ENCODE peak calls at places on chromosomes 2 and 18, in four cellular contexts. One of them, this sample, is unnamed.

GRCh38 chr2:98458207-98458606 is 13.5 kb downstream of the INPP4A start:
- DNase-seq in NCI-H1694 treated with DMSO at 0.1 percent for 48 hours: no peak
- DNase-seq in stimulated activated CD4-positive, alpha-beta T cell treated with anti-CD3 and anti-CD28 coated beads, Interleukin-2, amount 100 ng/mL, for 48 hours: no peak
- DNase-seq in NCI-H345: no peak
- DNase-seq in this sample: no peak

GRCh38 chr18:23154823-23155517 is 19.7 kb downstream of the CABLES1 start:
- DNase-seq in NCI-H1694 treated with DMSO at 0.1 percent for 48 hours: no peak
- DNase-seq in stimulated activated CD4-positive, alpha-beta T cell treated with anti-CD3 and anti-CD28 coated beads, Interleukin-2, amount 100 ng/mL, for 48 hours: no peak
- DNase-seq in NCI-H345: no peak
- DNase-seq in this sample: no peak

GRCh38 chr2:10471956-10472355 is 23.8 kb upstream of the ODC1 start:
- DNase-seq in stimulated activated CD4-positive, alpha-beta T cell treated with anti-CD3 and anti-CD28 coated beads, Interleukin-2, amount 100 ng/mL, for 48 hours: no peak
- DNase-seq in NCI-H345: no peak
- DNase-seq in NCI-H1694 treated with DMSO at 0.1 percent for 48 hours: no peak
- DNase-seq in this sample: no peak

GRCh38 chr2:99140860-99141109 is 722 bp upstream of the C2orf15 start:
- DNase-seq in stimulated activated CD4-positive, alpha-beta T cell treated with anti-CD3 and anti-CD28 coated beads, Interleukin-2, amount 100 ng/mL, for 48 hours: no peak
- DNase-seq in NCI-H345: no peak
- DNase-seq in NCI-H1694 treated with DMSO at 0.1 percent for 48 hours: no peak
- DNase-seq in this sample: no peak

GRCh38 chr2:130807659-130808385 is 28.9 kb upstream of the ARHGEF4 start:
- DNase-seq in NCI-H1694 treated with DMSO at 0.1 percent for 48 hours: no peak
- DNase-seq in NCI-H345: peak
- DNase-seq in stimulated activated CD4-positive, alpha-beta T cell treated with anti-CD3 and anti-CD28 coated beads, Interleukin-2, amount 100 ng/mL, for 48 hours: no peak
- DNase-seq in this sample: no peak

GRCh38 chr2:239539083-239539775 is 138.4 kb upstream of the HDAC4 start:
- DNase-seq in NCI-H1694 treated with DMSO at 0.1 percent for 48 hours: no peak
- DNase-seq in stimulated activated CD4-positive, alpha-beta T cell treated with anti-CD3 and anti-CD28 coated beads, Interleukin-2, amount 100 ng/mL, for 48 hours: no peak
- DNase-seq in NCI-H345: no peak
- DNase-seq in this sample: no peak

GRCh38 chr2:118683460-118683859 is 164.0 kb downstream of the EN1 start:
- DNase-seq in stimulated activated CD4-positive, alpha-beta T cell treated with anti-CD3 and anti-CD28 coated beads, Interleukin-2, amount 100 ng/mL, for 48 hours: no peak
- DNase-seq in NCI-H1694 treated with DMSO at 0.1 percent for 48 hours: no peak
- DNase-seq in NCI-H345: no peak
- DNase-seq in this sample: no peak

GRCh38 chr2:8170552-8170951 is 511.3 kb upstream of the ID2 start:
- DNase-seq in stimulated activated CD4-positive, alpha-beta T cell treated with anti-CD3 and anti-CD28 coated beads, Interleukin-2, amount 100 ng/mL, for 48 hours: no peak
- DNase-seq in NCI-H1694 treated with DMSO at 0.1 percent for 48 hours: no peak
- DNase-seq in NCI-H345: no peak
- DNase-seq in this sample: no peak

GRCh38 chr2:1551905-1552304 is 138.6 kb downstream of the TPO start:
- DNase-seq in NCI-H345: no peak
- DNase-seq in NCI-H1694 treated with DMSO at 0.1 percent for 48 hours: no peak
- DNase-seq in stimulated activated CD4-positive, alpha-beta T cell treated with anti-CD3 and anti-CD28 coated beads, Interleukin-2, amount 100 ng/mL, for 48 hours: no peak
- DNase-seq in this sample: no peak

GRCh38 chr2:103809390-103809789 is 1044.5 kb upstream of the POU3F3 start:
- DNase-seq in NCI-H1694 treated with DMSO at 0.1 percent for 48 hours: no peak
- DNase-seq in stimulated activated CD4-positive, alpha-beta T cell treated with anti-CD3 and anti-CD28 coated beads, Interleukin-2, amount 100 ng/mL, for 48 hours: no peak
- DNase-seq in NCI-H345: peak
- DNase-seq in this sample: no peak

GRCh38 chr2:236623816-236624215 is 54.2 kb downstream of the ACKR3 start:
- DNase-seq in stimulated activated CD4-positive, alpha-beta T cell treated with anti-CD3 and anti-CD28 coated beads, Interleukin-2, amount 100 ng/mL, for 48 hours: no peak
- DNase-seq in NCI-H345: no peak
- DNase-seq in NCI-H1694 treated with DMSO at 0.1 percent for 48 hours: no peak
- DNase-seq in this sample: no peak

GRCh38 chr2:38947241-38948239 is 57.9 kb downstream of the ARHGEF33 start:
- DNase-seq in NCI-H1694 treated with DMSO at 0.1 percent for 48 hours: peak
- DNase-seq in NCI-H345: peak
- DNase-seq in stimulated activated CD4-positive, alpha-beta T cell treated with anti-CD3 and anti-CD28 coated beads, Interleukin-2, amount 100 ng/mL, for 48 hours: peak
- DNase-seq in this sample: peak

GRCh38 chr2:112540906-112541305 is 1.4 kb upstream of the POLR1B start:
- DNase-seq in stimulated activated CD4-positive, alpha-beta T cell treated with anti-CD3 and anti-CD28 coated beads, Interleukin-2, amount 100 ng/mL, for 48 hours: no peak
- DNase-seq in NCI-H1694 treated with DMSO at 0.1 percent for 48 hours: no peak
- DNase-seq in NCI-H345: no peak
- DNase-seq in this sample: no peak

GRCh38 chr2:27804146-27804545 is 32.6 kb downstream of the MRPL33 start:
- DNase-seq in NCI-H345: no peak
- DNase-seq in NCI-H1694 treated with DMSO at 0.1 percent for 48 hours: no peak
- DNase-seq in stimulated activated CD4-positive, alpha-beta T cell treated with anti-CD3 and anti-CD28 coated beads, Interleukin-2, amount 100 ng/mL, for 48 hours: no peak
- DNase-seq in this sample: no peak

GRCh38 chr2:4483050-4483449 is 779.7 kb downstream of the DCDC2C start:
- DNase-seq in NCI-H1694 treated with DMSO at 0.1 percent for 48 hours: no peak
- DNase-seq in stimulated activated CD4-positive, alpha-beta T cell treated with anti-CD3 and anti-CD28 coated beads, Interleukin-2, amount 100 ng/mL, for 48 hours: no peak
- DNase-seq in NCI-H345: no peak
- DNase-seq in this sample: no peak

GRCh38 chr2:160381425-160381951 is 112.1 kb downstream of the RBMS1 start:
- DNase-seq in NCI-H345: no peak
- DNase-seq in NCI-H1694 treated with DMSO at 0.1 percent for 48 hours: no peak
- DNase-seq in stimulated activated CD4-positive, alpha-beta T cell treated with anti-CD3 and anti-CD28 coated beads, Interleukin-2, amount 100 ng/mL, for 48 hours: no peak
- DNase-seq in this sample: no peak

GRCh38 chr2:127558911-127559310 is 23.4 kb downstream of the MYO7B start:
- DNase-seq in stimulated activated CD4-positive, alpha-beta T cell treated with anti-CD3 and anti-CD28 coated beads, Interleukin-2, amount 100 ng/mL, for 48 hours: no peak
- DNase-seq in NCI-H1694 treated with DMSO at 0.1 percent for 48 hours: no peak
- DNase-seq in NCI-H345: no peak
- DNase-seq in this sample: no peak

GRCh38 chr2:225086915-225087314 is 44.6 kb upstream of the DOCK10 start:
- DNase-seq in stimulated activated CD4-positive, alpha-beta T cell treated with anti-CD3 and anti-CD28 coated beads, Interleukin-2, amount 100 ng/mL, for 48 hours: no peak
- DNase-seq in NCI-H1694 treated with DMSO at 0.1 percent for 48 hours: no peak
- DNase-seq in NCI-H345: no peak
- DNase-seq in this sample: no peak

GRCh38 chr2:196985524-196986183 is 59.1 kb upstream of the PGAP1 start:
- DNase-seq in stimulated activated CD4-positive, alpha-beta T cell treated with anti-CD3 and anti-CD28 coated beads, Interleukin-2, amount 100 ng/mL, for 48 hours: no peak
- DNase-seq in NCI-H345: no peak
- DNase-seq in NCI-H1694 treated with DMSO at 0.1 percent for 48 hours: no peak
- DNase-seq in this sample: no peak

GRCh38 chr2:161061786-161062185 is 98.4 kb upstream of the TANK start:
- DNase-seq in NCI-H1694 treated with DMSO at 0.1 percent for 48 hours: no peak
- DNase-seq in NCI-H345: no peak
- DNase-seq in stimulated activated CD4-positive, alpha-beta T cell treated with anti-CD3 and anti-CD28 coated beads, Interleukin-2, amount 100 ng/mL, for 48 hours: no peak
- DNase-seq in this sample: no peak

GRCh38 chr2:105238664-105239240 is 2.8 kb upstream of the GPR45 start:
- DNase-seq in stimulated activated CD4-positive, alpha-beta T cell treated with anti-CD3 and anti-CD28 coated beads, Interleukin-2, amount 100 ng/mL, for 48 hours: no peak
- DNase-seq in NCI-H345: no peak
- DNase-seq in NCI-H1694 treated with DMSO at 0.1 percent for 48 hours: no peak
- DNase-seq in this sample: no peak

GRCh38 chr2:113274427-113274826 is 4.3 kb downstream of the PAX8 start:
- DNase-seq in NCI-H345: no peak
- DNase-seq in NCI-H1694 treated with DMSO at 0.1 percent for 48 hours: no peak
- DNase-seq in stimulated activated CD4-positive, alpha-beta T cell treated with anti-CD3 and anti-CD28 coated beads, Interleukin-2, amount 100 ng/mL, for 48 hours: no peak
- DNase-seq in this sample: no peak

GRCh38 chr2:86274918-86275275 is 62.5 kb downstream of the REEP1 start:
- DNase-seq in NCI-H1694 treated with DMSO at 0.1 percent for 48 hours: peak
- DNase-seq in NCI-H345: peak
- DNase-seq in stimulated activated CD4-positive, alpha-beta T cell treated with anti-CD3 and anti-CD28 coated beads, Interleukin-2, amount 100 ng/mL, for 48 hours: no peak
- DNase-seq in this sample: no peak

GRCh38 chr2:201138401-201138970 is 22.5 kb downstream of the CFLAR start:
- DNase-seq in stimulated activated CD4-positive, alpha-beta T cell treated with anti-CD3 and anti-CD28 coated beads, Interleukin-2, amount 100 ng/mL, for 48 hours: no peak
- DNase-seq in NCI-H345: no peak
- DNase-seq in NCI-H1694 treated with DMSO at 0.1 percent for 48 hours: no peak
- DNase-seq in this sample: no peak

GRCh38 chr2:71667256-71668182 is 214.2 kb downstream of the DYSF start:
- DNase-seq in stimulated activated CD4-positive, alpha-beta T cell treated with anti-CD3 and anti-CD28 coated beads, Interleukin-2, amount 100 ng/mL, for 48 hours: no peak
- DNase-seq in NCI-H345: no peak
- DNase-seq in NCI-H1694 treated with DMSO at 0.1 percent for 48 hours: no peak
- DNase-seq in this sample: no peak

GRCh38 chr18:58584219-58585127 is 44.4 kb downstream of the ALPK2 start:
- DNase-seq in stimulated activated CD4-positive, alpha-beta T cell treated with anti-CD3 and anti-CD28 coated beads, Interleukin-2, amount 100 ng/mL, for 48 hours: no peak
- DNase-seq in NCI-H1694 treated with DMSO at 0.1 percent for 48 hours: no peak
- DNase-seq in NCI-H345: no peak
- DNase-seq in this sample: no peak

GRCh38 chr18:60266558-60266957 is 106.0 kb downstream of the MC4R start:
- DNase-seq in NCI-H345: no peak
- DNase-seq in NCI-H1694 treated with DMSO at 0.1 percent for 48 hours: no peak
- DNase-seq in stimulated activated CD4-positive, alpha-beta T cell treated with anti-CD3 and anti-CD28 coated beads, Interleukin-2, amount 100 ng/mL, for 48 hours: no peak
- DNase-seq in this sample: no peak

GRCh38 chr2:14781148-14781547 is 148.6 kb downstream of the LRATD1 start:
- DNase-seq in stimulated activated CD4-positive, alpha-beta T cell treated with anti-CD3 and anti-CD28 coated beads, Interleukin-2, amount 100 ng/mL, for 48 hours: no peak
- DNase-seq in NCI-H345: peak
- DNase-seq in NCI-H1694 treated with DMSO at 0.1 percent for 48 hours: no peak
- DNase-seq in this sample: no peak

GRCh38 chr2:171595896-171596295 is 73.6 kb downstream of the CYBRD1 start:
- DNase-seq in NCI-H1694 treated with DMSO at 0.1 percent for 48 hours: no peak
- DNase-seq in stimulated activated CD4-positive, alpha-beta T cell treated with anti-CD3 and anti-CD28 coated beads, Interleukin-2, amount 100 ng/mL, for 48 hours: no peak
- DNase-seq in NCI-H345: no peak
- DNase-seq in this sample: peak

GRCh38 chr2:123648014-123648413 is 377.1 kb upstream of the CNTNAP5 start:
- DNase-seq in stimulated activated CD4-positive, alpha-beta T cell treated with anti-CD3 and anti-CD28 coated beads, Interleukin-2, amount 100 ng/mL, for 48 hours: no peak
- DNase-seq in NCI-H1694 treated with DMSO at 0.1 percent for 48 hours: no peak
- DNase-seq in NCI-H345: no peak
- DNase-seq in this sample: no peak

GRCh38 chr2:99636432-99637034 is 146.7 kb upstream of the REV1 start:
- DNase-seq in NCI-H1694 treated with DMSO at 0.1 percent for 48 hours: peak
- DNase-seq in stimulated activated CD4-positive, alpha-beta T cell treated with anti-CD3 and anti-CD28 coated beads, Interleukin-2, amount 100 ng/mL, for 48 hours: no peak
- DNase-seq in NCI-H345: no peak
- DNase-seq in this sample: no peak

GRCh38 chr2:56515399-56515798 is 331.6 kb downstream of the CCDC85A start:
- DNase-seq in NCI-H345: peak
- DNase-seq in NCI-H1694 treated with DMSO at 0.1 percent for 48 hours: no peak
- DNase-seq in stimulated activated CD4-positive, alpha-beta T cell treated with anti-CD3 and anti-CD28 coated beads, Interleukin-2, amount 100 ng/mL, for 48 hours: no peak
- DNase-seq in this sample: no peak

GRCh38 chr2:186068154-186068826 is 329.7 kb downstream of the FSIP2 start:
- DNase-seq in stimulated activated CD4-positive, alpha-beta T cell treated with anti-CD3 and anti-CD28 coated beads, Interleukin-2, amount 100 ng/mL, for 48 hours: no peak
- DNase-seq in NCI-H345: no peak
- DNase-seq in NCI-H1694 treated with DMSO at 0.1 percent for 48 hours: no peak
- DNase-seq in this sample: no peak

GRCh38 chr2:119929537-119929936 is 83.3 kb upstream of the EPB41L5 start:
- DNase-seq in NCI-H1694 treated with DMSO at 0.1 percent for 48 hours: no peak
- DNase-seq in NCI-H345: no peak
- DNase-seq in stimulated activated CD4-positive, alpha-beta T cell treated with anti-CD3 and anti-CD28 coated beads, Interleukin-2, amount 100 ng/mL, for 48 hours: no peak
- DNase-seq in this sample: no peak